ENCODE peak calls at places on chromosomes 4 and X, in ten cellular contexts. T is A549, W is K562, J is lower leg skin, Y is IMR-90, S is thyroid gland, C is ovary, H is adrenal gland, Z is stomach, N is esophagus muscularis mucosa. V is an unnamed sample.

GRCh38 chrX:2559124-2559523 is 58.3 kb upstream of the DHRSX start:
- DNase-seq in Z (no peak), J (no peak), Y (no peak), N (no peak), H (no peak), T (no peak), W (no peak), S (no peak), C (no peak), V (no peak)

GRCh38 chr4:87041142-87041541 is 106.3 kb downstream of the AFF1 start:
- DNase-seq in N (peak; percentile 92), H (no peak), Y (peak; percentile 52), W (no peak), T (no peak), J (no peak), C (no peak), Z (no peak), S (no peak), V (no peak)

GRCh38 chr4:139651282-139652194 is 14.1 kb upstream of the MGST2 start:
- DNase-seq in Z (peak; percentile 84), S (peak; percentile 85), T (peak; percentile 84), J (peak; percentile 95), N (no peak), C (peak; percentile 92), H (peak; percentile 79), Y (peak; percentile 83), W (peak; percentile 67), V (peak; percentile 72)

GRCh38 chr4:102057122-102057521 is 266.6 kb downstream of the BANK1 start:
- DNase-seq in Z (no peak), W (no peak), T (no peak), C (no peak), N (no peak), H (no peak), Y (no peak), J (no peak), S (no peak), V (no peak)

GRCh38 chr4:82201303-82201702 is 172.5 kb downstream of the HNRNPD start:
- DNase-seq in J (no peak), W (no peak), S (peak; percentile 43), T (no peak), Z (peak; percentile 42), N (no peak), C (no peak), Y (no peak), H (no peak), V (no peak)

GRCh38 chrX:125203379-125203736 is 116.3 kb upstream of the TEX13C start:
- DNase-seq in C (no peak), N (no peak), T (no peak), S (peak; percentile 7), Z (no peak), W (no peak), J (no peak), Y (no peak), H (peak; percentile 15), V (no peak)

GRCh38 chr4:96120206-96120605 is 280.3 kb downstream of the PDHA2 start:
- DNase-seq in Z (no peak), W (no peak), C (no peak), T (no peak), Y (no peak), S (no peak), H (no peak), J (no peak), N (no peak), V (no peak)

GRCh38 chr4:86181585-86181984 is 178.3 kb downstream of the MAPK10 start:
- DNase-seq in J (no peak), T (peak; percentile 59), S (no peak), Z (no peak), W (no peak), C (no peak), H (no peak), Y (peak; percentile 34), N (no peak), V (no peak)

GRCh38 chr4:105240037-105240436 is 93.4 kb downstream of the TET2 start:
- DNase-seq in J (no peak), Z (no peak), H (no peak), S (no peak), Y (no peak), T (no peak), N (no peak), C (no peak), W (no peak), V (no peak)

GRCh38 chr4:24672871-24673270 is 88.5 kb upstream of the DHX15 start:
- DNase-seq in C (no peak), H (no peak), J (no peak), W (no peak), T (no peak), N (no peak), Z (no peak), Y (no peak), S (no peak), V (no peak)

GRCh38 chrX:18887177-18887820 is 96.6 kb downstream of the PHKA2 start:
- DNase-seq in T (no peak), J (no peak), S (peak; percentile 27), Z (peak; percentile 34), W (no peak), Y (no peak), H (no peak), C (peak; percentile 34), N (no peak), V (peak; percentile 55)

GRCh38 chr4:1090465-1091440 is 22.6 kb downstream of the RNF212 start:
- DNase-seq in H (peak; percentile 5), N (no peak), Y (no peak), Z (no peak), C (no peak), T (no peak), J (peak; percentile 54), W (no peak), S (no peak), V (no peak)

GRCh38 chr4:128385683-128386304 is 98.2 kb upstream of the PGRMC2 start:
- DNase-seq in Z (no peak), T (peak; percentile 77), N (no peak), S (peak; percentile 9), Y (peak; percentile 80), J (no peak), W (no peak), H (no peak), C (no peak), V (peak; percentile 34)

GRCh38 chr4:128388352-128388630 is 100.7 kb upstream of the PGRMC2 start:
- DNase-seq in N (no peak), H (no peak), T (peak; percentile 35), J (no peak), S (no peak), C (no peak), Z (no peak), Y (no peak), W (no peak), V (no peak)

GRCh38 chr4:128385199-128385598 is 97.6 kb upstream of the PGRMC2 start:
- DNase-seq in Y (no peak), W (no peak), Z (no peak), J (no peak), C (no peak), H (no peak), T (no peak), S (no peak), N (no peak), V (no peak)

GRCh38 chr4:128387600-128388351 is 100.2 kb upstream of the PGRMC2 start:
- DNase-seq in Y (peak; percentile 43), T (no peak), Z (no peak), H (no peak), S (no peak), W (no peak), J (no peak), N (no peak), C (no peak), V (no peak)

GRCh38 chr4:128386761-128387599 is 99.4 kb upstream of the PGRMC2 start:
- DNase-seq in N (peak; percentile 98), J (peak; percentile 98), W (peak; percentile 23), C (peak; percentile 92), Z (peak; percentile 90), T (peak; percentile 90), S (peak; percentile 97), Y (peak; percentile 97), H (peak; percentile 93), V (peak; percentile 93)
- TF ChIP-seq POLR2A in N (no peak), J (no peak), W (no peak), C (no peak), Z (no peak), T (no peak), S (no peak), Y (peak; percentile 53), H (peak; percentile 65), V (no peak)

GRCh38 chr4:3074078-3074845 is at the start of the genes HTT and HTT-AS:
- DNase-seq in W (peak; percentile 98), N (peak; percentile 99), T (peak; percentile 88), H (peak; percentile 99), J (peak; percentile 99), C (peak; percentile 97), Y (peak; percentile 91), Z (peak; percentile 98), S (peak; percentile 97), V (peak; percentile 95)
- TF ChIP-seq POLR2A in W (peak; percentile 88), N (peak; percentile 56), T (peak; percentile 63), H (peak; percentile 86), J (no peak), C (peak; percentile 47), Y (peak; percentile 38), Z (peak; percentile 32), S (peak; percentile 70), V (peak; percentile 90)

GRCh38 chr4:98260579-98261290 is 449 bp upstream of the RAP1GDS1 start:
- DNase-seq in J (peak; percentile 98), T (peak; percentile 95), Z (peak; percentile 94), H (peak; percentile 97), S (peak; percentile 97), Y (peak; percentile 96), C (peak; percentile 96), W (peak; percentile 94), N (peak; percentile 98), V (peak; percentile 94)
- TF ChIP-seq POLR2A in J (peak; percentile 48), T (peak; percentile 78), Z (peak; percentile 87), H (peak; percentile 97), S (peak; percentile 83), Y (peak; percentile 91), C (peak; percentile 85), W (peak; percentile 94), N (peak; percentile 43), V (peak; percentile 96)

GRCh38 chrX:39854772-39855747 is 242.7 kb downstream of the BCOR start:
- DNase-seq in W (no peak), C (no peak), T (no peak), Y (no peak), Z (no peak), S (no peak), J (no peak), N (no peak), H (no peak), V (no peak)
- TF ChIP-seq POLR2A in W (no peak), C (no peak), T (no peak), Y (no peak), Z (no peak), S (no peak), J (no peak), N (no peak), H (no peak), V (no peak)

GRCh38 chr4:6676722-6677558 is 16.7 kb upstream of the S100P start:
- DNase-seq in H (no peak), S (no peak), J (no peak), W (no peak), T (no peak), N (no peak), Z (no peak), Y (no peak), C (no peak), V (no peak)
- TF ChIP-seq POLR2A in H (no peak), S (no peak), J (no peak), W (peak; percentile 72), T (no peak), N (no peak), Z (no peak), Y (no peak), C (no peak), V (no peak)

V was measured in prostate gland.